ENCODE peak calls at places on chromosomes 12 and 14, in six cellular contexts. O is GM23248, T is PC-3, C is neural progenitor cell, A is SK-N-SH, I is MM.1S. H is an unnamed sample.

GRCh38 chr14:76396714-76397187 is 20.8 kb downstream of the ESRRB start:
- DNase-seq in O (no peak), T (no peak), C (no peak), A (no peak), I (no peak), H (no peak)

GRCh38 chr14:67396381-67396965 is 15.5 kb downstream of the PLEK2 start:
- DNase-seq in O (peak; percentile 25), T (no peak), C (no peak), A (no peak), I (no peak), H (peak; percentile 19)

GRCh38 chr14:54475911-54476310 is 12.9 kb downstream of the GMFB start:
- DNase-seq in O (no peak), T (no peak), C (no peak), A (no peak), I (no peak), H (no peak)

GRCh38 chr12:67239061-67239460 is 30.1 kb upstream of the CAND1 start:
- DNase-seq in O (no peak), T (peak; percentile 6), C (no peak), A (no peak), I (no peak), H (no peak)

GRCh38 chr12:58496411-58496810 is 423.9 kb downstream of the LRIG3 start:
- DNase-seq in O (no peak), T (peak; percentile 76), C (no peak), A (no peak), I (no peak), H (no peak)

GRCh38 chr12:44616385-44616784 is 259.7 kb downstream of the NELL2 start:
- DNase-seq in O (no peak), T (peak; percentile 39), C (no peak), A (no peak), I (no peak), H (no peak)

GRCh38 chr12:93577222-93577621 is 4.7 kb downstream of the SOCS2 start:
- DNase-seq in O (no peak), T (no peak), C (no peak), A (no peak), I (no peak), H (no peak)

GRCh38 chr12:20040844-20041243 is 327.5 kb upstream of the PDE3A start:
- DNase-seq in O (no peak), T (no peak), C (peak; percentile 4), A (no peak), I (no peak), H (peak; percentile 26)

GRCh38 chr12:64186789-64187188 is 35.3 kb downstream of the KICS2 start:
- DNase-seq in O (peak; percentile 64), T (peak; percentile 50), C (no peak), A (no peak), I (no peak), H (no peak)

GRCh38 chr14:91123201-91123600 is 9.3 kb downstream of the DGLUCY start:
- DNase-seq in O (no peak), T (no peak), C (no peak), A (peak; percentile 38), I (no peak), H (no peak)

GRCh38 chr14:91056361-91056760 is 4.1 kb downstream of the RPS6KA5 start:
- DNase-seq in O (no peak), T (no peak), C (no peak), A (no peak), I (no peak), H (no peak)

GRCh38 chr12:84822541-84822940 is 90.1 kb downstream of the SLC6A15 start:
- DNase-seq in O (peak; percentile 18), T (no peak), C (no peak), A (no peak), I (peak; percentile 82), H (no peak)

GRCh38 chr12:12436831-12437345 is 80.0 kb downstream of the BORCS5 start:
- DNase-seq in O (no peak), T (peak; percentile 73), C (no peak), A (no peak), I (no peak), H (no peak)

GRCh38 chr14:68297871-68298468 is 478.4 kb downstream of the RAD51B start:
- DNase-seq in O (peak; percentile 20), T (peak; percentile 32), C (peak; percentile 39), A (no peak), I (no peak), H (peak; percentile 77)

GRCh38 chr14:45906257-45906656 is 653.3 kb upstream of the MIS18BP1 start:
- DNase-seq in O (peak; percentile 3), T (peak; percentile 65), C (no peak), A (no peak), I (no peak), H (no peak)

GRCh38 chr12:130764475-130765185 is 48.5 kb upstream of the RIMBP2 start:
- DNase-seq in O (peak; percentile 63), T (peak; percentile 40), C (no peak), A (no peak), I (no peak), H (no peak)

GRCh38 chr12:7667025-7667575 is 1.4 kb upstream of the APOBEC1 start:
- DNase-seq in O (peak; percentile 47), T (peak; percentile 15), C (no peak), A (no peak), I (peak; percentile 48), H (peak; percentile 82)

GRCh38 chr12:116222358-116222757 is 55.1 kb downstream of the MED13L start:
- DNase-seq in O (peak; percentile 74), T (peak; percentile 94), C (no peak), A (no peak), I (no peak), H (no peak)

GRCh38 chr14:73741386-73741875 is 27.2 kb upstream of the PNMA1 start:
- DNase-seq in O (peak; percentile 73), T (peak; percentile 80), C (peak; percentile 60), A (peak; percentile 58), I (no peak), H (peak; percentile 71)

GRCh38 chr14:54343276-54344121 is 53.3 kb upstream of the CDKN3 start:
- DNase-seq in O (no peak), T (peak; percentile 78), C (peak; percentile 58), A (peak; percentile 48), I (no peak), H (no peak)

GRCh38 chr12:76666272-76666845 is 97.6 kb upstream of the ZDHHC17 start:
- DNase-seq in O (no peak), T (no peak), C (no peak), A (no peak), I (no peak), H (no peak)

GRCh38 chr12:102169922-102170698 is 27.5 kb downstream of the PMCH start:
- DNase-seq in O (peak; percentile 49), T (peak; percentile 60), C (peak; percentile 49), A (peak; percentile 24), I (peak; percentile 45), H (peak; percentile 59)

GRCh38 chr14:101082436-101083384 is 179.2 kb upstream of the RTL1 start:
- DNase-seq in O (no peak), T (no peak), C (no peak), A (no peak), I (no peak), H (no peak)
- H3F3A ChIP-seq in O (no peaks in the 10 kb centered on the region), T (no peaks in the 10 kb centered on the region), C (no peaks in the 10 kb centered on the region), A (no peaks in the 10 kb centered on the region), I (no peaks in the 10 kb centered on the region), H (no peaks in the 10 kb centered on the region)

DNA sequence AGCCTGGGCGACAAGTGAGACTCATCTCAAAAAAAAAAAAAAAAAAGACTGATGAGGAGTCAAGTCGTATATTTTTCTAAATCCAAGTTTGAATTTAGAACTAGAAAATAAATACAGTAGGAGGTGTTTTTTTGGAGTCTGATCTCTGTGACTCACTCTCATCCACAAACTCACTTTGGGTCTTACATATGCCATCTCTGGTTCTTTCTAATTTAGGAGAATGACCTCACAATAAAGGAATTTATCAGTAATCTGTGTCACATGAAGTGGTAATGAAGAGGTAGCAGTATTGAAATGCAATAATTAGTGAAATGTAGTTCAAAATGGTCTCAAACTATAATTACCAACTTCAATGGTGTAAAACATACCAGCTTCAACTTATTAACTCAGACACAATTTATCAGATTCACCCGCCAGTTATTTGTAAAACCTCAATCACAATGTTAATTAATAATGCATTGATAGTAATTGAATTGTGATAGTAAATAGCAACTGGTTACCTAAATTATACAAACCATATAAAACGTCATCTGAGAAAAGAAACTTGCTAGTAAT is 4.4 kb upstream of the CFL2 start:
- DNase-seq in O (peak; percentile 71), T (no peak), C (no peak), A (no peak), I (no peak), H (no peak)
- TF ChIP-seq EZH2phosphoT487 in O (no peak), T (no peak), C (no peak), A (no peak), I (no peak), H (no peak)

GRCh38 chr12:106767954-106768501 is 6.5 kb upstream of the RIC8B start:
- DNase-seq in O (no peak), T (no peak), C (peak; percentile 73), A (no peak), I (no peak), H (peak; percentile 77)

GRCh38 chr12:106764738-106765137 is 9.7 kb upstream of the RIC8B start:
- DNase-seq in O (peak; percentile 12), T (no peak), C (no peak), A (no peak), I (no peak), H (no peak)

GRCh38 chr12:106769078-106769477 is 5.4 kb upstream of the RIC8B start:
- DNase-seq in O (peak; percentile 23), T (no peak), C (peak; percentile 42), A (no peak), I (no peak), H (peak; percentile 89)

GRCh38 chr12:106767206-106767605 is 7.3 kb upstream of the RIC8B start:
- DNase-seq in O (no peak), T (no peak), C (no peak), A (no peak), I (no peak), H (no peak)

DNA sequence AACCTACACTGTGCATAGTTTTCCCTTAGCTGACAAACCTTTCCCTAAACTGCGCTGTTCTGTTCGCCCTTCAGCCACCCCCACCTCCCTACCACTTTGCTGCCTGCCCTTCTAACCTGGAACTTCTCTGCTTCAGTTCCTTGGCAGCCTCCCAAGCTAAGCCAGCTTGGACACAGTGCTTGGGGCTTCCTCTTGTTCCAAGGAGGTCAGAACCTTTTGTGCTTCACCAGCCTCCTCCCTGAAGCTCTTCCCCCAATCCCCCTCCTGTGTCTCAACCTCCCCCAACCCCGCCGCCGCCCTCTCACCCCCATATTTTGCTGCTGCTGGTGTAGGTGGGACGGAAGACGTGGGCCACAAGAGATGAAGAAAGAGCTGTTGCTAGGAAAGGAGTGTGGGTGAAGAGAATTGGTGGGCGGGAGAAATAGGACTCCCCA is 8.1 kb upstream of the RIC8B start:
- DNase-seq in O (peak; percentile 26), T (no peak), C (no peak), A (no peak), I (no peak), H (no peak)
- H3F3A ChIP-seq in O (no peaks in the 10 kb centered on the region), T (no peaks in the 10 kb centered on the region), C (peaks cover 44% of the 10 kb centered on the region), A (peaks cover 4% of the 10 kb centered on the region), I (no peaks in the 10 kb centered on the region), H (no peaks in the 10 kb centered on the region)

GRCh38 chr14:52759145-52759544 is 29.2 kb downstream of the STYX start:
- DNase-seq in O (no peak), T (no peak), C (no peak), A (no peak), I (no peak), H (no peak)

GRCh38 chr14:52755607-52756316 is 25.8 kb downstream of the STYX start:
- DNase-seq in O (no peak), T (no peak), C (no peak), A (no peak), I (no peak), H (no peak)
- TF ChIP-seq EZH2phosphoT487 in O (no peak), T (no peak), C (no peak), A (no peak), I (no peak), H (no peak)

H was measured in GM23338.